ENCODE peak calls at places on chromosomes 6 and 20, in nine cellular contexts. Z is astrocyte of the spinal cord, P is GM23338, B is dorsolateral prefrontal cortex, W is cardiac muscle cell, K is neural progenitor cell, C is uterus, A is lung, O is fibroblast of pulmonary artery. T is an unnamed sample.
A peak's percentile ranks its signal among the peaks of the same experiment; 100 is the strongest.

GRCh38 chr6:46323312-46323965 is 152.7 kb upstream of the ENPP5 start:
- DNase-seq in Z (peak; percentile 86), P (no peak), B (no peak), W (no peak), K (no peak), C (peak; percentile 18), A (no peak), O (peak; percentile 81), T (peak; percentile 51)

GRCh38 chr20:35618372-35619131 is 2.9 kb downstream of the SPAG4 start:
- DNase-seq in Z (peak; percentile 34), P (peak; percentile 47), B (no peak), W (peak; percentile 23), K (peak; percentile 57), C (peak; percentile 39), A (no peak), O (peak; percentile 39), T (no peak)

GRCh38 chr6:161422710-161423109 is 148.8 kb upstream of the AGPAT4 start:
- DNase-seq in Z (no peak), P (no peak), B (no peak), W (no peak), K (no peak), C (no peak), A (no peak), O (peak; percentile 53), T (no peak)

GRCh38 chr20:8661229-8662023 is 407.5 kb upstream of the PLCB4 start:
- DNase-seq in Z (no peak), P (no peak), B (no peak), W (peak; percentile 12), K (peak; percentile 12), C (no peak), A (no peak), O (no peak), T (no peak)

GRCh38 chr6:6861346-6861745 is 246.4 kb upstream of the RREB1 start:
- DNase-seq in Z (no peak), P (no peak), B (no peak), W (no peak), K (no peak), C (no peak), A (no peak), O (no peak), T (no peak)

GRCh38 chr6:41591859-41592502 is 45.8 kb downstream of the FOXP4 start:
- DNase-seq in Z (peak; percentile 66), P (peak; percentile 81), B (peak; percentile 84), W (peak; percentile 73), K (peak; percentile 69), C (peak; percentile 79), A (peak; percentile 78), O (peak; percentile 66), T (peak; percentile 80)

GRCh38 chr6:1970151-1970561 is 275.2 kb downstream of the GMDS start:
- DNase-seq in Z (no peak), P (peak; percentile 31), B (no peak), W (no peak), K (no peak), C (no peak), A (no peak), O (no peak), T (no peak)

GRCh38 chr6:118843685-118844390 is 50.1 kb upstream of the ASF1A start:
- DNase-seq in Z (peak; percentile 41), P (no peak), B (no peak), W (no peak), K (no peak), C (no peak), A (no peak), O (peak; percentile 27), T (peak; percentile 4)

GRCh38 chr6:106360989-106361430 is 493 bp downstream of the CRYBG1 start:
- DNase-seq in Z (no peak), P (peak; percentile 55), B (no peak), W (peak; percentile 17), K (peak; percentile 44), C (no peak), A (peak; percentile 31), O (no peak), T (no peak)

GRCh38 chr6:43769526-43770416 is at the start of gene VEGFA:
- DNase-seq in Z (peak; percentile 89), P (peak; percentile 93), B (peak; percentile 91), W (peak; percentile 92), K (peak; percentile 95), C (peak; percentile 91), A (peak; percentile 89), O (peak; percentile 91), T (peak; percentile 95)

GRCh38 chr20:44571367-44571766 is 11.0 kb upstream of the PKIG start:
- DNase-seq in Z (no peak), P (no peak), B (no peak), W (no peak), K (no peak), C (no peak), A (no peak), O (no peak), T (no peak)

GRCh38 chr6:96458771-96459170 is 62.8 kb upstream of the UFL1 start:
- DNase-seq in Z (no peak), P (no peak), B (no peak), W (no peak), K (no peak), C (no peak), A (no peak), O (no peak), T (no peak)

GRCh38 chr6:147005499-147005898 is 198.7 kb upstream of the STXBP5 start:
- DNase-seq in Z (no peak), P (peak; percentile 77), B (no peak), W (no peak), K (no peak), C (no peak), A (no peak), O (no peak), T (no peak)
- TF ChIP-seq CTCF in Z (peak; percentile 7), P (peak; percentile 85), B (no peak), W (no peak), K (peak; percentile 42), C (no peak), A (no peak), O (no peak), T (no peak)

DNA sequence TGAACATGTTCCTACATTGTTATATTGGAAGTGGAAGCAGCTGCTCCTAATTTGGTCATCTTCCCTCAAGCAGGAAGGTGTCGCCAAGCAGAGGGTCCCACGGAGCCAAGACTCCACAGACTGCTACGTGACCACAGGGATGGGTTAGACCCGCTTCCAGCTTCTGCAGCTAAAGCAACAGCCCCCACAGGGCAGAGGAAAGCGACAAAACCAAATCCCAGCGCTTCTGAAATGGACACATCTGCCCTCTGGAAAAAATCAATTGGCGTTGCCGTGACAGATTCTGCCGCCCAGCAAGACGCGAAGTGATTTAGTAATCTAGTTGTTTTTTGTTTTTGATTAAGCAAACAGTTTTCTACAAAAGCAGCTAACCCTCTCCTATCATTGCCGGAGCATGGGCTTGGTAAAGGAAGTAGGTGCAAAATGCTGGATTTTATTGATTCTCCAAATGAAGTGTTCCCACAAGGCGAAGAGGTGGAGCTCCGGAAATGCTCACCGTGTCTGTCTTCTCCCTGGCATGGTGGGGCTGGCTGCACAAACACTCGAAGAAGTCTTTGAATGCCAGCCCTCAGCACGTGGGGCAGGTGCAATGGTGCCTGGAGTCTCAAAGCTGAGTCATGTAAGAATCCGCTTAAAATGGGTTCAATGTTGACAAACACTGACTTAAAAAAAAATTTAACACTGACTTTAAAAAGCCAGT is 79.4 kb upstream of the FRMD1 start:
- DNase-seq in Z (peak; percentile 7), P (no peak), B (no peak), W (no peak), K (no peak), C (no peak), A (no peak), O (no peak), T (peak; percentile 46)
- H3K4me3 ChIP-seq in Z (no peak overlapping the region), P (no peak overlapping the region), B (no peak overlapping the region), W (no peak overlapping the region), K (no peak overlapping the region), C (no peak overlapping the region), A (no peak overlapping the region), O (no peak overlapping the region), T (peak overlapping the region; percentile 32)

GRCh38 chr6:84763397-84764331 is 734 bp downstream of the TBX18 start:
- DNase-seq in Z (peak; percentile 85), P (peak; percentile 56), B (no peak), W (peak; percentile 58), K (peak; percentile 70), C (peak; percentile 39), A (no peak), O (peak; percentile 97), T (peak; percentile 91)

GRCh38 chr6:84762941-84763396 is 1.4 kb downstream of the TBX18 start:
- DNase-seq in Z (no peak), P (peak; percentile 69), B (no peak), W (no peak), K (peak; percentile 55), C (peak; percentile 23), A (no peak), O (no peak), T (no peak)

GRCh38 chr6:84762220-84762940 is 2.0 kb downstream of the TBX18 start:
- DNase-seq in Z (peak; percentile 66), P (peak; percentile 67), B (no peak), W (peak; percentile 52), K (peak; percentile 49), C (no peak), A (no peak), O (peak; percentile 74), T (peak; percentile 76)

GRCh38 chr6:84766118-84766683 is 1.8 kb upstream of the TBX18 start:
- DNase-seq in Z (peak; percentile 9), P (peak; percentile 57), B (no peak), W (no peak), K (peak; percentile 49), C (no peak), A (no peak), O (peak; percentile 88), T (no peak)

DNA sequence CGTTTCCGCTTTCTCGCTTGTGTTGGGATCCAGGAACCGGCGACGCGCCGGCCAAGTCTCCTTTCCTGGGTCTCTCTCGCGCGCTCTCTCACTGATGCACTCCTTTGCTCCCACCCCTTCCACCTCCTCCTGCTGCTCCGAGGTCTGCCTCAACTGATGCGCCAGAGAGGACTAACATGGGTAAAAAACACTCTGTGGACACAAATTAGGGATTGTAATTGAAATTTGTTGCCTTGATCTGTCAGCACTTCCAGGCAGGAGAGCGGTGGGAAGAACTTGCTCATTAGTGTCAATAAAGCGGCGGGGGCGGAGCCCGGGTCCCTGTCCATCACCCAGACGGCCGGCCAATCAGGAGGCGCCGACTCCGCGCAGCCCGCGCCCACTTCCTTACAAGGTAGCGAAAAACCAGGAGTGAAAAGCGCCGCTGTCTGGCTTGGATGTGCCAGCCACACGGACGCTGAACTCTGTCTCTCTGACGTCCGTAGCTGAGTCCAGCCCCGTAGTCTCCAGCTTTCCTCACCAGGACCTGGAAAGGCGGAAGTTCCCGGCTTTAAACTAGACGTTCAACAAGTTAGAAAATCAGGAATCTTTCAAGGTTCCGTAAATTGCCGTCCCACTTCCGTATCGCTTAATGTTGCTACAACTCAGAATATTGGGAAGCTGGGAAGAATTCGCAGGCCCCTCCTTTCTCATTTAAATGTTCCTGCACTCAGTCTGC is at the start of gene TBX18:
- DNase-seq in Z (peak; percentile 99), P (peak; percentile 98), B (peak; percentile 44), W (peak; percentile 94), K (peak; percentile 98), C (peak; percentile 82), A (no peak), O (peak; percentile 100), T (peak; percentile 100)
- TF ChIP-seq CTCF in Z (peak; percentile 25), P (no peak), B (no peak), W (peak; percentile 22), K (no peak), C (no peak), A (no peak), O (peak; percentile 7), T (no peak)

DNA sequence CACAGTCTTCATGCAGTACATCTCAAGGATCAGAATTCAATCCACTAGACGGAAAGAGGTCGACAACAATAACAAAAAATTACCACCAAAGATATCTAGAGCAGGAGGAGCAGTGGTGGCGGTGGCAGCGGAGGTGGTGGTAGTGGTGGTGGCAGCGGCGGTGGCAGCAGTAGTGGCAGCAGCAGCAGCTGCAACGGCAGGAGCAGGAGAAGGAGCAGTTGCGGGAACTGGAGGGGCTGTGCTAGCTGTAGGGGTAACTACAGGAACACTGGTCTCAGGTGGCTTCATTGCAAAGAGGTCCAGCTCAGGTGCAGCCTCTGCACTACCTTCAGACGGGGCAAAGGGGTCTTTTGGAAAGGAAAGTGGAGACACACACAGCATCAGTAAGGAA is 81.1 kb downstream of the PRSS35 start:
- DNase-seq in Z (no peak), P (no peak), B (no peak), W (no peak), K (no peak), C (no peak), A (no peak), O (no peak), T (no peak)
- H3K4me3 ChIP-seq in Z (no peak overlapping the region), P (no peak overlapping the region), B (no peak overlapping the region), W (no peak overlapping the region), K (no peak overlapping the region), C (no peak overlapping the region), A (no peak overlapping the region), O (no peak overlapping the region), T (no peak overlapping the region)